ENCODE peak calls at places on chromosome 11, in six cellular contexts. L, Z, E, Y, P and W are unnamed samples.

GRCh38 chr11:119228535-119229302 is 22.6 kb downstream of the CBL start:
- DNase-seq in L (no peak), Z (peak; percentile 18), E (peak; percentile 22), Y (no peak), P (no peak), W (no peak)

GRCh38 chr11:111814567-111814966 is 48.4 kb upstream of the PPP2R1B start:
- DNase-seq in L (no peak), Z (no peak), E (no peak), Y (no peak), P (no peak), W (no peak)

GRCh38 chr11:132771746-132772145 is 760.6 kb downstream of the OPCML start:
- DNase-seq in L (no peak), Z (no peak), E (no peak), Y (no peak), P (no peak), W (no peak)

GRCh38 chr11:41031571-41032060 is 427.8 kb downstream of the LRRC4C start:
- DNase-seq in L (no peak), Z (no peak), E (no peak), Y (no peak), P (no peak), W (no peak)

GRCh38 chr11:128428876-128429416 is 158.4 kb downstream of the ETS1 start:
- DNase-seq in L (no peak), Z (no peak), E (no peak), Y (no peak), P (no peak), W (no peak)

GRCh38 chr11:6635082-6635932 is 16.1 kb upstream of the TPP1 start:
- DNase-seq in L (no peak), Z (peak; percentile 98), E (peak; percentile 93), Y (peak; percentile 40), P (no peak), W (no peak)

GRCh38 chr11:114265084-114265878 is 30.9 kb upstream of the NNMT start:
- DNase-seq in L (no peak), Z (no peak), E (no peak), Y (no peak), P (no peak), W (no peak)

GRCh38 chr11:9566561-9567063 is 6.9 kb upstream of the WEE1 start:
- DNase-seq in L (no peak), Z (no peak), E (no peak), Y (no peak), P (no peak), W (no peak)

GRCh38 chr11:71324788-71325417 is 72.5 kb upstream of the SHANK2 start:
- DNase-seq in L (no peak), Z (no peak), E (no peak), Y (no peak), P (no peak), W (no peak)

GRCh38 chr11:32366671-32367070 is 68.7 kb downstream of the WT1 start:
- DNase-seq in L (no peak), Z (no peak), E (no peak), Y (no peak), P (no peak), W (no peak)

GRCh38 chr11:13354335-13354734 is 76.7 kb downstream of the BMAL1 start:
- DNase-seq in L (no peak), Z (peak; percentile 44), E (peak; percentile 45), Y (no peak), P (no peak), W (peak; percentile 25)

GRCh38 chr11:13292970-13293369 is 15.4 kb downstream of the BMAL1 start:
- DNase-seq in L (no peak), Z (no peak), E (no peak), Y (no peak), P (no peak), W (no peak)

GRCh38 chr11:125514336-125515101 is 18.5 kb upstream of the FEZ1 start:
- DNase-seq in L (no peak), Z (no peak), E (peak; percentile 94), Y (no peak), P (peak; percentile 92), W (no peak)

GRCh38 chr11:122668562-122669090 is 13.1 kb downstream of the UBASH3B start:
- DNase-seq in L (peak; percentile 35), Z (peak; percentile 20), E (peak; percentile 52), Y (no peak), P (no peak), W (no peak)

GRCh38 chr11:119639642-119640205 is 89.3 kb downstream of the NECTIN1 start:
- DNase-seq in L (no peak), Z (no peak), E (no peak), Y (no peak), P (no peak), W (no peak)

GRCh38 chr11:101442171-101442570 is 141.6 kb downstream of the TRPC6 start:
- DNase-seq in L (no peak), Z (no peak), E (no peak), Y (no peak), P (no peak), W (no peak)

GRCh38 chr11:69007978-69008381 is 5.1 kb downstream of the MRGPRF start:
- DNase-seq in L (no peak), Z (no peak), E (no peak), Y (peak; percentile 27), P (no peak), W (no peak)

GRCh38 chr11:839280-839623 is 3.1 kb downstream of the POLR2L start:
- DNase-seq in L (no peak), Z (no peak), E (no peak), Y (no peak), P (no peak), W (no peak)

GRCh38 chr11:83437939-83438338 is 151.8 kb upstream of the CCDC90B start:
- DNase-seq in L (no peak), Z (no peak), E (no peak), Y (no peak), P (no peak), W (no peak)

GRCh38 chr11:69475866-69476714 is 5.4 kb upstream of the LINC01488 start:
- DNase-seq in L (no peak), Z (no peak), E (no peak), Y (no peak), P (no peak), W (no peak)

GRCh38 chr11:13772223-13773046 is 104.0 kb downstream of the FAR1 start:
- DNase-seq in L (peak; percentile 16), Z (peak; percentile 72), E (peak; percentile 74), Y (peak; percentile 58), P (peak; percentile 11), W (peak; percentile 78)

GRCh38 chr11:76269247-76269646 is 62.9 kb upstream of the WNT11 start:
- DNase-seq in L (no peak), Z (no peak), E (no peak), Y (no peak), P (no peak), W (no peak)

GRCh38 chr11:85658180-85658579 is 6.7 kb downstream of the CREBZF start:
- DNase-seq in L (no peak), Z (no peak), E (no peak), Y (no peak), P (no peak), W (no peak)

GRCh38 chr11:85647604-85648299 is at the start of gene TMEM126A:
- DNase-seq in L (peak; percentile 77), Z (peak; percentile 87), E (peak; percentile 97), Y (peak; percentile 86), P (peak; percentile 64), W (peak; percentile 97)

GRCh38 chr11:85651118-85651517 is 3.4 kb downstream of the TMEM126A start:
- DNase-seq in L (no peak), Z (no peak), E (no peak), Y (no peak), P (no peak), W (no peak)

GRCh38 chr11:85656777-85657176 is 8.2 kb downstream of the CREBZF start:
- DNase-seq in L (no peak), Z (no peak), E (no peak), Y (no peak), P (no peak), W (no peak)

GRCh38 chr11:85653048-85653447 is 5.3 kb downstream of the TMEM126A start:
- DNase-seq in L (no peak), Z (no peak), E (no peak), Y (no peak), P (no peak), W (peak; percentile 39)
- H3K4me3 ChIP-seq in L (no peak overlapping the region), Z (no peak overlapping the region), E (no peak overlapping the region), Y (no peak overlapping the region), P (no peak overlapping the region), W (no peak overlapping the region)

GRCh38 chr11:45463541-45463940 is 177.4 kb upstream of the SYT13 start:
- DNase-seq in L (no peak), Z (no peak), E (no peak), Y (no peak), P (no peak), W (no peak)
- TF ChIP-seq MYC in L (no peak), Z (no peak), E (no peak), Y (no peak), P (no peak), W (no peak)

DNA sequence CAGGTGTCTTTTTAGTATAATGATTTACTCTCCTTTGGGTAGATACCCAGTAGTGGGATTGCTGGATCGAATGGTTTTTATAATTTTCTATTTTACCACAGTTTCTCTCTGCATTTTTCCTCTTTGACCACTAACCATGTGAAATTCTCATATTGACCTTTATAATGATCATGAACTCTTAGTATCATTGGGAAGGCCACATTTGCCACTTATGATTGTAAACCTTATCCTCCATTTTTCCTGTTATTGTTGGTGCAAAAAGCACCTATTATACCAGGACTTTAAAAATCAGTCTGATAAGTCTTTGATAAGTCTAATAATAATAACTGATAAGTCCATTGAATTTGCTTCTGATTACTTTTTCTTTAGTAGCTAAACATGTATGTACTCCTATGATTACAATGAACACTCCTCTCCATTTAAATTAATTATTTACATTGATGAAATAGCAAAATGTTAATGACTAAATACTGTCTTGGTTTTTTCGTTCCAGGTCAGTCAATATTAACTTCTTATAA is 9.6 kb downstream of the NEAT1 start:
- DNase-seq in L (no peak), Z (peak; percentile 26), E (no peak), Y (no peak), P (no peak), W (no peak)
- H3K4me3 ChIP-seq in L (no peak overlapping the region), Z (no peak overlapping the region), E (no peak overlapping the region), Y (no peak overlapping the region), P (peak overlapping the region; percentile 38), W (no peak overlapping the region)

GRCh38 chr11:12196335-12196734 is 85.9 kb downstream of the MICAL2 start:
- DNase-seq in L (no peak), Z (no peak), E (no peak), Y (no peak), P (no peak), W (no peak)

GRCh38 chr11:12193515-12194336 is 83.3 kb downstream of the MICAL2 start:
- DNase-seq in L (no peak), Z (no peak), E (no peak), Y (no peak), P (no peak), W (no peak)

GRCh38 chr11:12196862-12197261 is 86.5 kb downstream of the MICAL2 start:
- DNase-seq in L (no peak), Z (no peak), E (no peak), Y (no peak), P (no peak), W (no peak)

GRCh38 chr11:12198261-12198925 is 88.0 kb downstream of the MICAL2 start:
- DNase-seq in L (no peak), Z (no peak), E (no peak), Y (no peak), P (no peak), W (no peak)

DNA sequence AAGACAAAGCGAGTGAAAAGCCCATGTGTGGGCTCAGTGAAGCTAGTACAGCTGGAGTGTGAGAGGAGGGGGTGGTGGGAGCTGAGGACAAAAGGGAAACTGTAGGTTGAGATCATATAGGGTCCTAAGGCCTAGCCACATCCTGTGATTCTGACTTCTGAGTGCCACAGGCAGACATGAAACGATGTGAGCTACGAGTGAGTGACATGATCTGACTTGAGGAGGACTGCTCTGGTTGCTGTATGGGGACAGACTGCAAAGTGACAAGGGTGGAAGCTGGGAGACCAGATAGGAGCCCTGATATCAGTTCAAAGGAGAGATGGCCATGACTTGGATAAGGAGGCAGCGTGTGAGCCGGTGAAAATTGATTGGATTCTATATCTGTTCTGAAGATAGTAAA is 85.4 kb downstream of the MICAL2 start:
- DNase-seq in L (no peak), Z (no peak), E (peak; percentile 42), Y (no peak), P (no peak), W (peak; percentile 65)
- TF ChIP-seq MYC in L (no peak), Z (no peak), E (no peak), Y (no peak), P (no peak), W (no peak)